ENCODE peak calls at places on chromosomes 2 and 18, in four cellular contexts. B is Panc1, U is A549, Y is SK-N-SH. D is an unnamed sample.

GRCh38 chr2:38835015-38835601 is 40.6 kb downstream of the DHX57 start:
- DNase-seq in B (no peak), Y (no peak), U (no peak), D (no peak)

GRCh38 chr2:154158101-154158500 is 286.4 kb downstream of the GALNT13 start:
- DNase-seq in Y (no peak), U (no peak), B (no peak), D (no peak)

GRCh38 chr2:9877026-9877425 is 33.8 kb downstream of the TAF1B start:
- DNase-seq in B (no peak), Y (no peak), U (no peak), D (no peak)

GRCh38 chr2:212708346-212708745 is 169.7 kb upstream of the ERBB4 start:
- DNase-seq in B (no peak), Y (no peak), U (no peak), D (no peak)

GRCh38 chr2:424306-425172 is 136.6 kb upstream of the ALKAL2 start:
- DNase-seq in U (no peak), B (no peak), Y (no peak), D (no peak)

GRCh38 chr2:41112228-41112627 is 660.3 kb upstream of the SLC8A1 start:
- DNase-seq in U (no peak), Y (no peak), B (no peak), D (no peak)

GRCh38 chr2:215423234-215423633 is 12.6 kb downstream of the FN1 start:
- DNase-seq in Y (no peak), B (no peak), U (no peak), D (no peak)

GRCh38 chr2:127455566-127456493 is 37.6 kb downstream of the PROC start:
- DNase-seq in Y (no peak), B (no peak), U (no peak), D (no peak)

GRCh38 chr2:47771211-47771610 is 11.7 kb upstream of the MSH6 start:
- DNase-seq in U (no peak), B (peak; percentile 75), Y (no peak), D (no peak)

GRCh38 chr2:88751770-88752169 is 60.3 kb downstream of the RPIA start:
- DNase-seq in B (no peak), U (no peak), Y (no peak), D (no peak)

GRCh38 chr2:231318436-231318835 is 77.1 kb upstream of the B3GNT7 start:
- DNase-seq in U (no peak), Y (no peak), B (no peak), D (no peak)

GRCh38 chr2:96933528-96933927 is 52.9 kb downstream of the FAM178B start:
- DNase-seq in Y (peak; percentile 44), U (no peak), B (no peak), D (no peak)

GRCh38 chr18:50866765-50867164 is 12.2 kb upstream of the ME2 start:
- DNase-seq in B (no peak), U (no peak), Y (no peak), D (no peak)

GRCh38 chr2:158889135-158889853 is 79.1 kb upstream of the TANC1 start:
- DNase-seq in U (no peak), Y (no peak), B (no peak), D (no peak)

GRCh38 chr2:222733470-222733845 is 62.0 kb downstream of the MOGAT1 start:
- DNase-seq in B (no peak), U (no peak), Y (no peak), D (no peak)

GRCh38 chr2:172394008-172394407 is 33.4 kb upstream of the ITGA6 start:
- DNase-seq in B (no peak), Y (no peak), U (no peak), D (no peak)

GRCh38 chr2:207930747-207931146 is 94.6 kb downstream of the PLEKHM3 start:
- DNase-seq in B (no peak), Y (peak; percentile 47), U (no peak), D (no peak)

GRCh38 chr18:62837011-62837410 is 121.7 kb downstream of the PHLPP1 start:
- DNase-seq in U (no peak), B (no peak), Y (no peak), D (no peak)

GRCh38 chr2:230682546-230682945 is 30.1 kb upstream of the CAB39 start:
- DNase-seq in U (no peak), B (no peak), Y (no peak), D (no peak)

GRCh38 chr2:100781523-100782375 is 38.2 kb upstream of the NPAS2 start:
- DNase-seq in Y (no peak), B (no peak), U (no peak), D (no peak)

GRCh38 chr2:105078906-105079305 is 41.0 kb downstream of the MRPS9 start:
- DNase-seq in B (no peak), U (no peak), Y (no peak), D (no peak)

GRCh38 chr2:134550566-134551164 is 168.1 kb downstream of the TMEM163 start:
- DNase-seq in B (no peak), U (no peak), Y (peak; percentile 56), D (no peak)

GRCh38 chr18:74652392-74652988 is 54.8 kb downstream of the ZNF407 start:
- DNase-seq in B (peak; percentile 33), U (peak; percentile 19), Y (peak; percentile 47), D (no peak)

GRCh38 chr2:161746891-161747535 is 122.8 kb downstream of the SLC4A10 start:
- DNase-seq in Y (no peak), B (no peak), U (no peak), D (no peak)

GRCh38 chr2:240635116-240635997 is 10.1 kb downstream of the GPR35 start:
- DNase-seq in Y (peak; percentile 15), B (no peak), U (no peak), D (no peak)

GRCh38 chr2:10269291-10269690 is 33.4 kb upstream of the HPCAL1 start:
- DNase-seq in U (no peak), B (no peak), Y (no peak), D (no peak)

GRCh38 chr2:2664989-2665833 is 334.1 kb upstream of the MYT1L start:
- DNase-seq in U (peak; percentile 85), B (peak; percentile 48), Y (no peak), D (no peak)

GRCh38 chr18:49846263-49846662 is 32.9 kb upstream of the ACAA2 start:
- DNase-seq in B (no peak), U (no peak), Y (peak; percentile 36), D (no peak)

GRCh38 chr18:68797901-68798300 is at the start of gene CCDC102B:
- DNase-seq in U (no peak), Y (peak; percentile 4), B (no peak), D (no peak)

GRCh38 chr2:46216213-46216612 is 81.0 kb upstream of the EPAS1 start:
- DNase-seq in U (no peak), Y (no peak), B (no peak), D (no peak)

GRCh38 chr2:69926849-69927515 is 12.1 kb downstream of the MXD1 start:
- DNase-seq in Y (no peak), B (no peak), U (no peak), D (no peak)

GRCh38 chr18:12990128-12990485 is 1.1 kb upstream of the CEP192 start:
- DNase-seq in U (no peak), Y (no peak), B (no peak), D (peak; percentile 30)

GRCh38 chr2:3886036-3886435 is 182.7 kb downstream of the DCDC2C start:
- DNase-seq in B (no peak), U (no peak), Y (no peak), D (no peak)

GRCh38 chr2:138274421-138275291 is 226.9 kb upstream of the SPOPL start:
- DNase-seq in B (no peak), U (no peak), Y (no peak), D (no peak)

GRCh38 chr2:220528180-220528579 is 900.8 kb downstream of the SLC4A3 start:
- DNase-seq in U (no peak), Y (no peak), B (no peak), D (no peak)

GRCh38 chr2:367246-367645 is 79.4 kb upstream of the ALKAL2 start:
- DNase-seq in Y (no peak), B (no peak), U (no peak), D (no peak)

GRCh38 chr2:120436885-120437603 is 91.1 kb downstream of the INHBB start:
- DNase-seq in Y (peak; percentile 66), B (peak; percentile 25), U (peak; percentile 72), D (no peak)

GRCh38 chr2:33056170-33056569 is 109.4 kb downstream of the LTBP1 start:
- DNase-seq in U (no peak), B (no peak), Y (no peak), D (no peak)
- TF ChIP-seq REST in U (no peak), B (no peak), Y (no peak), D (no peak)

GRCh38 chr2:102801858-102802699 is 40.2 kb downstream of the TMEM182 start:
- DNase-seq in B (no peak), Y (no peak), U (no peak), D (no peak)
- TF ChIP-seq REST in B (no peak), Y (no peak), U (no peak), D (no peak)

GRCh38 chr2:86786001-86786536 is 4.6 kb downstream of the CD8A start:
- DNase-seq in Y (no peak), B (no peak), U (no peak), D (no peak)

GRCh38 chr2:86782748-86783147 is 8.0 kb downstream of the CD8A start:
- DNase-seq in B (no peak), Y (no peak), U (no peak), D (no peak)

GRCh38 chr2:86787701-86788100 is 3.0 kb downstream of the CD8A start:
- DNase-seq in B (no peak), U (no peak), Y (peak; percentile 30), D (no peak)

GRCh38 chr2:86783615-86784339 is 6.9 kb downstream of the CD8A start:
- DNase-seq in U (no peak), B (no peak), Y (no peak), D (peak; percentile 61)

DNA sequence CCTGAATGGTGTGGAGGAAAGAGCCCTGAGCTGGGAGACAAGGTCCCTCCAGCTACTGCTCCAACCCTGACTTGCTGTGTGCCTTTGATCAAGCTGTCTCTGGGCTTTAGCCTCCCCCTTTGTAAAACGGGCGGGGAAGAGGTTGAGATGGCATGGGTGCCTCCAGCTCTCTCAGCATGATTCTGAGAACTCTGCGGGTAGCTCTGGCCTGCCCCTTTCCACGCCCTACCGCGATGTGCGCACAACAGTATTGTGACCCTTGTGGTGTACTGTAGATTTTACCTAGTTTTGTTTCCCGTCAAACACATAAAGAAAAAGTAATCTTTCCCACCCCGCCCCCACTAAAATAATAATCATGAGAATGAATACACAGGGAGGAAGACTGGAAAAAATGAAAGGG is 5.3 kb downstream of the CD8A start:
- DNase-seq in U (no peak), Y (no peak), B (no peak), D (no peak)
- TF ChIP-seq REST in U (no peak), Y (no peak), B (no peak), D (no peak)

GRCh38 chr2:71477231-71477681 is 23.9 kb downstream of the DYSF start:
- DNase-seq in U (no peak), Y (no peak), B (no peak), D (no peak)
- TF ChIP-seq REST in U (no peak), Y (no peak), B (no peak), D (no peak)